ENCODE peak calls at places on chromosomes 13 and 19, in four cellular contexts. Q, H, X and P are unnamed samples. For H3K4me1, the result is how much of the 10 kb centered on the place peaks cover.

GRCh38 chr19:3234800-3235199 is 10.3 kb downstream of the CELF5 start:
- DNase-seq in Q (no peak), H (no peak), X (no peak), P (no peak)

GRCh38 chr13:37369618-37370017 is 228.9 kb downstream of the POSTN start:
- DNase-seq in H (no peak), X (no peak), Q (no peak), P (no peak)

GRCh38 chr19:47419037-47419783 is at the start of gene MEIS3:
- DNase-seq in Q (no peak), X (no peak), H (no peak), P (no peak)

GRCh38 chr13:112760440-112760839 is 70.6 kb downstream of the ATP11A start:
- DNase-seq in X (no peak), H (no peak), Q (no peak), P (no peak)

GRCh38 chr13:49421391-49421790 is 22.5 kb downstream of the CAB39L start:
- DNase-seq in H (peak), X (no peak), Q (no peak), P (no peak)

GRCh38 chr19:24054044-24054935 is 32.7 kb upstream of the ZNF254 start:
- DNase-seq in X (no peak), H (peak), Q (no peak), P (no peak)

GRCh38 chr19:40611900-40612698 is 10.9 kb downstream of the LTBP4 start:
- DNase-seq in H (no peak), X (no peak), Q (no peak), P (no peak)

GRCh38 chr19:48963371-48964204 is 1.5 kb upstream of the FTL start:
- DNase-seq in Q (peak), X (peak), H (peak), P (peak)

GRCh38 chr13:33348366-33348765 is 62.8 kb upstream of the STARD13 start:
- DNase-seq in H (no peak), X (no peak), Q (no peak), P (no peak)

GRCh38 chr13:100044936-100045335 is 44.0 kb upstream of the PCCA start:
- DNase-seq in Q (no peak), X (no peak), H (no peak), P (no peak)

GRCh38 chr19:29263305-29264080 is 50.5 kb upstream of the UQCRFS1 start:
- DNase-seq in X (no peak), H (peak), Q (peak), P (peak)

GRCh38 chr19:57016491-57016890 is 103.3 kb upstream of the USP29 start:
- DNase-seq in H (no peak), Q (no peak), X (no peak), P (no peak)

GRCh38 chr19:41795031-41795461 is 1.3 kb upstream of the CEACAM3 start:
- DNase-seq in X (no peak), Q (peak), H (peak), P (peak)

GRCh38 chr13:101090287-101090686 is 326.0 kb downstream of the NALCN start:
- DNase-seq in X (no peak), H (no peak), Q (no peak), P (no peak)

GRCh38 chr19:2695288-2695866 is 7.1 kb downstream of the GNG7 start:
- DNase-seq in Q (no peak), X (no peak), H (no peak), P (no peak)

GRCh38 chr13:110820311-110820710 is 94.6 kb downstream of the ANKRD10 start:
- DNase-seq in Q (no peak), X (no peak), H (no peak), P (no peak)

GRCh38 chr13:26011996-26012688 is 39.7 kb downstream of the SHISA2 start:
- DNase-seq in Q (peak), H (no peak), X (no peak), P (peak)

GRCh38 chr13:86402500-86402899 is 603.3 kb upstream of the SLITRK6 start:
- DNase-seq in H (no peak), Q (no peak), X (no peak), P (no peak)

GRCh38 chr13:49635599-49636433 is 7.5 kb downstream of the ARL11 start:
- DNase-seq in X (no peak), H (no peak), Q (peak), P (peak)

GRCh38 chr13:51557875-51558604 is 26.2 kb upstream of the WDFY2 start:
- DNase-seq in H (no peak), X (no peak), Q (no peak), P (no peak)

GRCh38 chr13:95948646-95949045 is 104.6 kb downstream of the UGGT2 start:
- DNase-seq in X (no peak), Q (no peak), H (no peak), P (no peak)

GRCh38 chr19:16143399-16144215 is at the start of gene HSH2D:
- DNase-seq in H (peak), Q (peak), X (peak), P (peak)

GRCh38 chr13:61142506-61142905 is 273.1 kb downstream of the PCDH20 start:
- DNase-seq in X (no peak), H (no peak), Q (no peak), P (no peak)

GRCh38 chr19:6767081-6767356 is 216 bp downstream of the SH2D3A start:
- DNase-seq in Q (no peak), H (no peak), X (no peak), P (peak)
- H3K4me3 ChIP-seq in Q (peak), H (peak), X (peak), P (peak)

GRCh38 chr19:52898101-52898500 is 666 bp upstream of the ZNF320 start:
- DNase-seq in H (peak), Q (no peak), X (no peak), P (no peak)

GRCh38 chr19:52896431-52897148 is 845 bp downstream of the ZNF320 start:
- DNase-seq in X (peak), H (peak), Q (no peak), P (no peak)

GRCh38 chr19:52901842-52902241 is 4.4 kb upstream of the ZNF320 start:
- DNase-seq in H (no peak), Q (no peak), X (no peak), P (no peak)

GRCh38 chr19:52897149-52897935 is at the start of gene ZNF320:
- DNase-seq in Q (peak), X (peak), H (peak), P (peak)
- H3K27ac ChIP-seq in Q (peak), X (peak), H (peak), P (peak)

GRCh38 chr13:41944229-41944628 is 16.7 kb downstream of the VWA8 start:
- DNase-seq in H (no peak), Q (no peak), X (no peak), P (no peak)
- H3K4me1 ChIP-seq in H (under half), Q (under half), X (under half), P (under half)

DNA sequence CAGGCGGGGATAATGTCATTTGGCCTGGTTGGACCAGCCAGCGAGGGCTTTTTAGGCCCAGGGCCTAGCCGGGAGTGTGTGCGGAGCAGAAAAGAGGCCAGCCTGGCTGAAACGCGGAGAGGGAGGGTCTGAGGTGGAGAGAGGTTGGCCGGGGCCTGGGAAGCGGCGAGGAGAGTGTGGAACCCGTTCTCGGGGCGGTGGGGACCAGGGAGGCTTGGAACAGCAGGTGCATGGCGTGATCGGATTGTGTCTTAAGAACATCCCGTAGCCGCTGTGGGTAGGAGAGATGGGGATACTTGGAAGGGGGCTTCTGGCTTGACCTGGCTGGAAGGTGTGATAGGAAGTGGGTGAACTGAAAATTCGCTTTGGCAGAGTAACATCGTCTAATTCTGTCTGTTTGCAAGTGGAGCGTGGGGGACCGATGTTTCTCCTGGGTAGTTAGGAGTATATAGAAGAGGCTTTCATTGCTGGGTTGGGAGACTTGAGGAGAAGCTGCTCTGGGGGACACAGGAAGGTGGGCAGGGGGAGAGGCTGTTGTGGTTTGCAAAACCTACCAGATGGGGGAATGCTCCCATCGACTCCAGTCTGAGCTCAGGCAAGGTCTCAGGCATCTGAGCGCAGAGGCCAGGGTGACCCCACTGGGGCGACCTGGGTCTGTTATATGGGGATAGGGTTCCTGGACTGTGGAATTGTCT is 942 bp downstream of the CERS4 start:
- DNase-seq in Q (no peak), X (no peak), H (no peak), P (no peak)
- H3K4me3 ChIP-seq in Q (peak), X (peak), H (peak), P (peak)

GRCh38 chr19:38870612-38871011 is 7.5 kb downstream of the RINL start:
- DNase-seq in Q (no peak), X (no peak), H (no peak), P (no peak)
- H3K27ac ChIP-seq in Q (peak), X (peak), H (no peak), P (peak)

DNA sequence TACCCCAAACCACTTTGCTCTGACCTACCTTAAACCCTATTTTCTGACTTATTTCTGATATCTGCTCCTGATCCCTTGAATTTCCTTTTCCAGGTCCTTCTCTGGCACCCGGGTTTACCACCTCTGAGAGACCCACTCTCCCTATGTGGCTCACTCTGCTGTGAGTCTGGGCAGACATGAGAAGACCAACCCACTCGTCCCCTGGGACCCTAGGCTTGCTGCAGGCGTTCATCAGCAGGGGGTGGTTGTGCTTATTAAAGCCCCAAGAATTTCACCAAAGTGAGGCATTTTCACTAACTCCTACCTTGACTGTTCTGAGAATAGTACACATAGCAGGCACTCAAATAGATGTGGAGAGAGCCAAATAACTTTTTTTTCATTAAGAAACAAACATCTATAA is 220.1 kb downstream of the KLF12 start:
- DNase-seq in H (no peak), X (no peak), Q (no peak), P (no peak)
- H3K4me1 ChIP-seq in H (under half), X (under half), Q (under half), P (under half)

DNA sequence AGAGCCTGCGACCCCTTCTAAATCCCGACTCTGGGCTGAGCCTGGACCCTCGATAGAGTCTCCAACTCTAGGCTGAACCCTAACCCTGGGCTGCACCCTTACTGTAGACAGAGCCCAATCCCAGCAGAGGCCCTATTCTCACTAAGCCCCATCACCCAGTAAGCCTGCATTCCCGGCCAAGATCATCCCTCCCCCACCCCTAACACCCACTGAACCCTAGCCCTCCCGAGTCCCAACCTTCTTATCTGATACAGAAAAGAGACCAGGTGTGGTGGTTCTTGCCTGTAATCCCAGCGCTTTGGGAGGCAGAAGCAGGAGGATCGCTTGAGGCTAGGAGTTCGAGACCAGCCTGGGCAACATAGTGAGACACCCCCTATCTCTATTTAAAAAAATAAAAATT is 2.6 kb upstream of the TNFAIP8L1 start:
- DNase-seq in X (no peak), Q (no peak), H (no peak), P (no peak)
- H3K4me3 ChIP-seq in X (no peak), Q (no peak), H (no peak), P (peak)